ENCODE peak calls at places on chromosomes 3 and 15, in six cellular contexts. V, O, P, M, Q and J are unnamed samples.

GRCh38 chr15:90916461-90916860 is 13.4 kb downstream of the MAN2A2 start:
- DNase-seq in V (no peak), O (no peak), P (no peak), M (no peak), Q (no peak), J (no peak)

GRCh38 chr3:108099679-108100428 is 9.0 kb upstream of the CD47 start:
- DNase-seq in V (no peak), O (no peak), P (no peak), M (no peak), Q (no peak), J (peak)

GRCh38 chr15:100716456-100717085 is 114.2 kb downstream of the ASB7 start:
- DNase-seq in V (no peak), O (no peak), P (no peak), M (no peak), Q (no peak), J (no peak)

GRCh38 chr3:168338176-168338575 is 242.5 kb upstream of the GOLIM4 start:
- DNase-seq in V (no peak), O (no peak), P (no peak), M (no peak), Q (no peak), J (no peak)

GRCh38 chr3:45957606-45958005 is 14.3 kb downstream of the CXCR6 start:
- DNase-seq in V (no peak), O (no peak), P (no peak), M (no peak), Q (no peak), J (no peak)

GRCh38 chr15:88299502-88299901 is 43.0 kb upstream of the NTRK3 start:
- DNase-seq in V (no peak), O (no peak), P (no peak), M (no peak), Q (no peak), J (no peak)

GRCh38 chr3:14540821-14541385 is 761 bp upstream of the GRIP2 start:
- DNase-seq in V (no peak), O (no peak), P (peak), M (no peak), Q (no peak), J (no peak)

GRCh38 chr15:74311734-74312444 is 55.6 kb downstream of the CYP11A1 start:
- DNase-seq in V (no peak), O (no peak), P (peak), M (no peak), Q (no peak), J (no peak)

GRCh38 chr15:79099692-79100091 is 9.1 kb upstream of the RASGRF1 start:
- DNase-seq in V (no peak), O (no peak), P (no peak), M (no peak), Q (no peak), J (no peak)

GRCh38 chr3:165635791-165636681 is 201.2 kb downstream of the BCHE start:
- DNase-seq in V (no peak), O (no peak), P (no peak), M (no peak), Q (no peak), J (no peak)

GRCh38 chr15:74320358-74321247 is 46.8 kb downstream of the CYP11A1 start:
- DNase-seq in V (no peak), O (peak), P (peak), M (no peak), Q (peak), J (peak)

GRCh38 chr15:52132066-52132465 is 19.5 kb upstream of the BCL2L10 start:
- DNase-seq in V (no peak), O (no peak), P (no peak), M (no peak), Q (no peak), J (no peak)

GRCh38 chr3:31370681-31371080 is 162.0 kb upstream of the STT3B start:
- DNase-seq in V (no peak), O (no peak), P (no peak), M (no peak), Q (no peak), J (no peak)

GRCh38 chr3:134326760-134327593 is 47.3 kb downstream of the AMOTL2 start:
- DNase-seq in V (no peak), O (peak), P (peak), M (peak), Q (no peak), J (peak)

GRCh38 chr3:134364061-134364935 is 9.9 kb downstream of the AMOTL2 start:
- DNase-seq in V (peak), O (peak), P (peak), M (peak), Q (no peak), J (peak)

GRCh38 chr15:89898628-89899302 is 5.0 kb upstream of the AP3S2 start:
- DNase-seq in V (no peak), O (no peak), P (no peak), M (no peak), Q (no peak), J (no peak)

GRCh38 chr3:123076496-123077418 is 9.9 kb downstream of the PDIA5 start:
- DNase-seq in V (no peak), O (peak), P (peak), M (no peak), Q (no peak), J (peak)

GRCh38 chr3:111956995-111957736 is 21.7 kb upstream of the ABHD10 start:
- DNase-seq in V (no peak), O (no peak), P (no peak), M (no peak), Q (no peak), J (no peak)

GRCh38 chr3:52032702-52033408 is 23.5 kb downstream of the DUSP7 start:
- DNase-seq in V (no peak), O (no peak), P (no peak), M (no peak), Q (no peak), J (no peak)

GRCh38 chr15:34055868-34056595 is 17.0 kb upstream of the AVEN start:
- DNase-seq in V (no peak), O (no peak), P (no peak), M (peak), Q (no peak), J (no peak)

GRCh38 chr3:150177673-150178378 is 207.1 kb upstream of the PFN2 start:
- DNase-seq in V (peak), O (no peak), P (no peak), M (peak), Q (no peak), J (no peak)

GRCh38 chr15:77013786-77014136 is 18.8 kb downstream of the PSTPIP1 start:
- DNase-seq in V (no peak), O (no peak), P (no peak), M (no peak), Q (peak), J (no peak)

GRCh38 chr3:107794664-107795443 is 272.1 kb downstream of the BBX start:
- DNase-seq in V (no peak), O (no peak), P (peak), M (no peak), Q (no peak), J (no peak)

GRCh38 chr3:41365973-41366372 is 166.7 kb downstream of the CTNNB1 start:
- DNase-seq in V (no peak), O (no peak), P (no peak), M (no peak), Q (no peak), J (no peak)

GRCh38 chr3:152039887-152040286 is 166.4 kb downstream of the SUCNR1 start:
- DNase-seq in V (no peak), O (no peak), P (no peak), M (no peak), Q (no peak), J (no peak)

GRCh38 chr15:25403771-25404170 is 35.1 kb downstream of the UBE3A start:
- DNase-seq in V (no peak), O (no peak), P (no peak), M (no peak), Q (no peak), J (no peak)

GRCh38 chr3:52250122-52250521 is 4.6 kb downstream of the PPM1M start:
- DNase-seq in V (no peak), O (no peak), P (no peak), M (no peak), Q (no peak), J (no peak)

GRCh38 chr3:112672716-112673506 is 32.0 kb upstream of the CCDC80 start:
- DNase-seq in V (no peak), O (no peak), P (no peak), M (no peak), Q (no peak), J (no peak)

GRCh38 chr3:175620532-175620931 is 761.4 kb downstream of the NAALADL2 start:
- DNase-seq in V (no peak), O (no peak), P (no peak), M (no peak), Q (no peak), J (no peak)

GRCh38 chr3:150599611-150600297 is 3.4 kb upstream of the SELENOT start:
- DNase-seq in V (no peak), O (no peak), P (no peak), M (no peak), Q (no peak), J (no peak)

GRCh38 chr3:115325539-115325938 is 178.5 kb upstream of the ZBTB20 start:
- DNase-seq in V (no peak), O (no peak), P (peak), M (no peak), Q (no peak), J (no peak)

GRCh38 chr3:144036498-144036897 is 64.9 kb downstream of the DIPK2A start:
- DNase-seq in V (no peak), O (no peak), P (no peak), M (no peak), Q (no peak), J (no peak)

GRCh38 chr3:197028711-197029510 is 706 bp downstream of the MELTF start:
- DNase-seq in V (no peak), O (no peak), P (no peak), M (no peak), Q (no peak), J (no peak)

GRCh38 chr3:129003578-129004112 is 2.5 kb downstream of the EFCC1 start:
- DNase-seq in V (no peak), O (no peak), P (no peak), M (no peak), Q (peak), J (no peak)